ENCODE peak calls at places on chromosome 1, in four cellular contexts. P is B cell, C is ovary, R is nephron progenitor cell. I is an unnamed sample.

GRCh38 chr1:155179107-155180031 is 5.7 kb downstream of the TRIM46 start:
- DNase-seq in C (peak), P (peak), R (no peak), I (peak)

GRCh38 chr1:204751883-204752687 is 66.5 kb upstream of the LRRN2 start:
- DNase-seq in C (no peak), R (peak), P (no peak), I (peak)

GRCh38 chr1:19398309-19398760 is 86.2 kb downstream of the SLC66A1 start:
- DNase-seq in C (peak), R (no peak), P (no peak), I (no peak)

GRCh38 chr1:200118779-200119505 is 91.4 kb downstream of the NR5A2 start:
- DNase-seq in R (no peak), C (no peak), P (no peak), I (no peak)

GRCh38 chr1:170700842-170701305 is 36.9 kb downstream of the PRRX1 start:
- DNase-seq in C (no peak), P (no peak), R (no peak), I (no peak)

GRCh38 chr1:53842347-53842746 is 4.3 kb upstream of the NDC1 start:
- DNase-seq in C (no peak), P (no peak), R (no peak), I (no peak)

GRCh38 chr1:37318490-37318889 is 155.9 kb upstream of the ZC3H12A start:
- DNase-seq in R (peak), C (no peak), P (no peak), I (no peak)

GRCh38 chr1:154478639-154479038 is 23.4 kb upstream of the TDRD10 start:
- DNase-seq in R (no peak), C (no peak), P (no peak), I (no peak)

GRCh38 chr1:236113324-236114032 is 28.9 kb upstream of the GPR137B start:
- DNase-seq in C (no peak), P (no peak), R (no peak), I (no peak)

GRCh38 chr1:61481313-61481712 is 243.6 kb downstream of the TM2D1 start:
- DNase-seq in C (no peak), R (no peak), P (no peak), I (no peak)

GRCh38 chr1:242405947-242406346 is 118.5 kb downstream of the PLD5 start:
- DNase-seq in C (no peak), P (no peak), R (no peak), I (no peak)

GRCh38 chr1:182170941-182171461 is 109.5 kb upstream of the ZNF648 start:
- DNase-seq in R (no peak), P (no peak), C (no peak), I (no peak)

GRCh38 chr1:119551218-119551617 is 44.2 kb downstream of the HSD3B1 start:
- DNase-seq in P (no peak), C (no peak), R (no peak), I (no peak)

GRCh38 chr1:43056981-43057391 is 98.3 kb upstream of the SLC2A1 start:
- DNase-seq in C (peak), R (no peak), P (no peak), I (no peak)

GRCh38 chr1:180745098-180745497 is 113.3 kb downstream of the XPR1 start:
- DNase-seq in R (no peak), C (no peak), P (no peak), I (no peak)

GRCh38 chr1:109595540-109595939 is 23.9 kb downstream of the GNAT2 start:
- DNase-seq in P (no peak), C (no peak), R (no peak), I (no peak)

GRCh38 chr1:109603229-109603628 is 16.2 kb downstream of the GNAT2 start:
- DNase-seq in P (no peak), C (no peak), R (no peak), I (no peak)

GRCh38 chr1:109598156-109598555 is 21.3 kb downstream of the GNAT2 start:
- DNase-seq in P (no peak), R (no peak), C (no peak), I (no peak)

DNA sequence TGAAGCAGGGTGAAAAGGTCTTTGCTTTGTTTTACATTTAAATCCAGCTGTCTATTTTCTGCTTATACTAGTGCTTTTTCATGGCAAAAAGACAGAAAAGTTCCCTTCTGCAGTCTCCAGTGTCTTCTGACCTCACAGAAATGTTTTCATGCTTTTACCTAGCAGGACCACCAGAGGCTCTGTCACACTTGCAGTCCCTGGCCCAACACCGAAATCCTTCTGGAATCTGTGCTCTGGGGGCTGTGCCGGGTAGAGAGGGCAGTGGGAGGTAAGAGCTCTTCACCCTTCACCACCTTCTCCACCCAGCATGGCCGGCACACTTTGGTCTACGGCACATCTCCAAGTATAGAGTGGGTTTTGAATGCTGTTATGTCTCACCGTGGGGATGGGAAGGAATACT is 20.8 kb downstream of the GNAT2 start:
- DNase-seq in P (no peak), C (no peak), R (no peak), I (no peak)
- TF ChIP-seq CTCF in P (no peak), C (no peak), R (peak), I (no peak)

GRCh38 chr1:17999884-18000283 is 107.7 kb upstream of the IGSF21 start:
- DNase-seq in R (no peak), C (no peak), P (no peak), I (no peak)

GRCh38 chr1:17994046-17994445 is 113.6 kb upstream of the IGSF21 start:
- DNase-seq in P (no peak), R (no peak), C (no peak), I (no peak)

GRCh38 chr1:18001725-18002124 is 105.9 kb upstream of the IGSF21 start:
- DNase-seq in C (no peak), R (no peak), P (no peak), I (no peak)

GRCh38 chr1:17995480-17995879 is 112.1 kb upstream of the IGSF21 start:
- DNase-seq in C (no peak), P (no peak), R (no peak), I (no peak)

GRCh38 chr1:17998889-17999288 is 108.7 kb upstream of the IGSF21 start:
- DNase-seq in P (no peak), C (no peak), R (no peak), I (no peak)
- TF ChIP-seq CTCF in P (no peak), C (no peak), R (peak), I (no peak)

GRCh38 chr1:15325375-15326085 is 78.5 kb downstream of the FHAD1 start:
- DNase-seq in P (no peak), C (no peak), R (no peak), I (no peak)
- TF ChIP-seq CTCF in P (no peak), C (no peak), R (no peak), I (no peak)

DNA sequence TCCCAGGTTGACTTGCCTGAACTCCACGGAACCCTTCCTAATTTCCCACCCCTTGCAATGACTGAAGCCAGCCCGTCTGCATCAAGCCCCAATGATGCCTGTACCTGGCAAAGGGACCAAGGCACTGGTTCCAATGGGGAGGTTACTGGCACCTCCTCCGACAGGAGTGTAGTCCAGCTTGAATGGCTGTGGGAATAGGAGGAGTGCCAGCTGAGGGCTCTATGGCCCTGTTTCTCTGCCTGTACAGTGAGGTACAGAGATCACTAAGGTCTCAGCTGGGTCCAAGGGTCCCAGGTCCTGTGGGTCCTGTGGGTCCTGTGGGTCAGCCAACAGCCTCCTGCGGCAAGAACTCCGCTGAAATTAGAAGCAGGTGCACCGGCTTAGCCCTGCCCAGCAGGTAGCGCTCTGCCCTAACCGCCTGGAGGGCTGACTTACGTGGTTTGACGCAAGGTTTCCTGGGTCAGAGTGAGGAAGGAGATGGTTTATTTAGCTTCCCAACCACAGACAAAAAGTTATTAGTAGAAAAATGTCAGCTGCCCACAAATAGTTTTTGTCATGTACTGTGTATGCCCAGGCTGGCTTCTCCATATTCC is 9.9 kb upstream of the SPRR4 start:
- DNase-seq in C (no peak), P (no peak), R (no peak), I (no peak)
- TF ChIP-seq CTCF in C (no peak), P (no peak), R (no peak), I (no peak)

GRCh38 chr1:21779613-21780521 is 3.1 kb downstream of the USP48 start:
- DNase-seq in R (no peak), P (no peak), C (no peak), I (no peak)

GRCh38 chr1:21782868-21783678 is at the start of gene USP48:
- DNase-seq in R (peak), P (peak), C (peak), I (peak)

GRCh38 chr1:21783679-21784603 is 992 bp upstream of the USP48 start:
- DNase-seq in P (no peak), R (peak), C (peak), I (no peak)

GRCh38 chr1:21778405-21778727 is 4.6 kb downstream of the USP48 start:
- DNase-seq in R (no peak), P (no peak), C (no peak), I (no peak)

GRCh38 chr1:21781971-21782867 is 730 bp downstream of the USP48 start:
- DNase-seq in R (peak), C (no peak), P (peak), I (no peak)
- TF ChIP-seq CTCF in R (no peak), C (no peak), P (peak), I (no peak)

GRCh38 chr1:4820543-4820942 is 166.1 kb downstream of the AJAP1 start:
- DNase-seq in C (no peak), P (no peak), R (no peak), I (no peak)

GRCh38 chr1:4830756-4831155 is 176.3 kb downstream of the AJAP1 start:
- DNase-seq in C (no peak), R (no peak), P (no peak), I (no peak)

DNA sequence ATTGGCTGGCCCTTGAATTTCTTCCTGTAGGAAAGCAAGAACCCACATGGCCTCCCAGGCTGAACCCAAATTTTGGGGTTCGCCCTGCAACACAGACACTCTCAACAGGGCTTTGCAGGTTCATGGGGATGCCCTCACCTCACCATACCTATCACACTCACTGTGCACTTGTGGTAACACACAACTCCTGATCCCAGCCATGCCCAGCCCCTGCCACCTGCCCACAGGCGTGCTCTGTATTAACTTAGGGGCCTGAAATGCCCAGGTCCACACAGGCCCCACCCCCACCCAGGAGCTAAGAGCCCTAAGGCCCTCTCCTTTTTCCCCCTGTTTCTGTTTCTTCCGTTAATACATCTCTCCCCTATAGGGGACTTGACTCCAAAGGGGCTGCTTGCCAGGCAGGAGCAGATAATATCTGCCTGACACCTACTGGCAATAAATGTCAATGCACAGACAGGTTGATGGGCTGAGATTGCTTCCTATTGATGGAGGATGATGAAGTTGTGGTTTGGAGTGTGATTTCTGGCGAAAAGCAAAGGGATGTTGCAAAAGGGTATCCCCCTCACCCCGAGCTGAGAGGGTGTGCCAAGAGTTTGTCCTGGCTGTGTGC is 171.5 kb downstream of the AJAP1 start:
- DNase-seq in R (peak), P (peak), C (no peak), I (no peak)
- TF ChIP-seq CTCF in R (peak), P (peak), C (no peak), I (no peak)

GRCh38 chr1:224534731-224535130 is 81.4 kb upstream of the CNIH3 start:
- DNase-seq in R (no peak), C (no peak), P (no peak), I (no peak)
- TF ChIP-seq CTCF in R (no peak), C (no peak), P (no peak), I (no peak)

GRCh38 chr1:35112668-35113067 is 33.5 kb downstream of the ZMYM1 start:
- DNase-seq in P (no peak), C (no peak), R (no peak), I (no peak)
- TF ChIP-seq CTCF in P (no peak), C (no peak), R (no peak), I (no peak)

I was measured in coronary artery.